ENCODE peak calls at places on chromosomes 1 and 21, in eight cellular contexts. One of them, this sample, is unnamed.

GRCh38 chr1:66275083-66275482 is 258.9 kb upstream of the SGIP1 start:
- DNase-seq in spleen: no peak
- DNase-seq in SK-N-SH: no peak
- DNase-seq in sigmoid colon: no peak
- DNase-seq in upper lobe of left lung: no peak
- DNase-seq in K562: no peak
- DNase-seq in HCT116: no peak
- DNase-seq in HepG2: no peak
- DNase-seq in this sample: no peak

GRCh38 chr1:161440312-161440894 is 64.9 kb upstream of the FCGR2A start:
- DNase-seq in SK-N-SH: peak; percentile 92
- DNase-seq in spleen: peak; percentile 91
- DNase-seq in K562: peak; percentile 88
- DNase-seq in sigmoid colon: peak; percentile 63
- DNase-seq in HepG2: peak; percentile 51
- DNase-seq in upper lobe of left lung: peak; percentile 94
- DNase-seq in HCT116: no peak
- DNase-seq in this sample: peak; percentile 62

GRCh38 chr1:230197644-230198567 is 130.9 kb downstream of the GALNT2 start:
- DNase-seq in sigmoid colon: no peak
- DNase-seq in HepG2: no peak
- DNase-seq in HCT116: no peak
- DNase-seq in upper lobe of left lung: peak; percentile 55
- DNase-seq in SK-N-SH: no peak
- DNase-seq in spleen: no peak
- DNase-seq in K562: no peak
- DNase-seq in this sample: no peak

GRCh38 chr1:108664426-108664950 is 3.6 kb upstream of the HENMT1 start:
- DNase-seq in sigmoid colon: no peak
- DNase-seq in HCT116: no peak
- DNase-seq in HepG2: no peak
- DNase-seq in upper lobe of left lung: no peak
- DNase-seq in SK-N-SH: no peak
- DNase-seq in spleen: no peak
- DNase-seq in K562: no peak
- DNase-seq in this sample: no peak

GRCh38 chr1:50348449-50349241 is 74.6 kb downstream of the DMRTA2 start:
- DNase-seq in HCT116: peak; percentile 48
- DNase-seq in sigmoid colon: no peak
- DNase-seq in SK-N-SH: peak; percentile 77
- DNase-seq in K562: peak; percentile 78
- DNase-seq in HepG2: peak; percentile 69
- DNase-seq in upper lobe of left lung: no peak
- DNase-seq in spleen: no peak
- DNase-seq in this sample: no peak

GRCh38 chr1:234605493-234605982 is 4.4 kb downstream of the IRF2BP2 start:
- DNase-seq in sigmoid colon: no peak
- DNase-seq in spleen: no peak
- DNase-seq in HCT116: no peak
- DNase-seq in SK-N-SH: no peak
- DNase-seq in HepG2: no peak
- DNase-seq in upper lobe of left lung: no peak
- DNase-seq in K562: no peak
- DNase-seq in this sample: no peak

GRCh38 chr1:189874715-189875440 is 602.8 kb downstream of the BRINP3 start:
- DNase-seq in HepG2: no peak
- DNase-seq in HCT116: no peak
- DNase-seq in spleen: no peak
- DNase-seq in sigmoid colon: no peak
- DNase-seq in K562: no peak
- DNase-seq in SK-N-SH: no peak
- DNase-seq in upper lobe of left lung: no peak
- DNase-seq in this sample: no peak

GRCh38 chr1:109718495-109718894 is 6.4 kb downstream of the GSTM5 start:
- DNase-seq in upper lobe of left lung: no peak
- DNase-seq in HepG2: peak; percentile 65
- DNase-seq in HCT116: peak; percentile 44
- DNase-seq in SK-N-SH: peak; percentile 36
- DNase-seq in sigmoid colon: no peak
- DNase-seq in spleen: no peak
- DNase-seq in K562: peak; percentile 53
- DNase-seq in this sample: no peak

GRCh38 chr1:207847116-207847515 is 63.8 kb downstream of the CD34 start:
- DNase-seq in spleen: no peak
- DNase-seq in K562: no peak
- DNase-seq in SK-N-SH: no peak
- DNase-seq in upper lobe of left lung: no peak
- DNase-seq in HepG2: no peak
- DNase-seq in sigmoid colon: no peak
- DNase-seq in HCT116: no peak
- DNase-seq in this sample: no peak

GRCh38 chr21:45454081-45454923 is 49.3 kb downstream of the COL18A1 start:
- DNase-seq in K562: no peak
- DNase-seq in HCT116: no peak
- DNase-seq in sigmoid colon: no peak
- DNase-seq in SK-N-SH: no peak
- DNase-seq in upper lobe of left lung: peak; percentile 71
- DNase-seq in spleen: peak; percentile 61
- DNase-seq in HepG2: no peak
- DNase-seq in this sample: no peak

GRCh38 chr1:172287207-172287606 is 133.3 kb upstream of the C1orf105 start:
- DNase-seq in HCT116: no peak
- DNase-seq in sigmoid colon: peak; percentile 87
- DNase-seq in K562: no peak
- DNase-seq in HepG2: no peak
- DNase-seq in upper lobe of left lung: no peak
- DNase-seq in SK-N-SH: no peak
- DNase-seq in spleen: peak; percentile 74
- DNase-seq in this sample: peak; percentile 85

GRCh38 chr1:37108596-37109188 is 74.4 kb upstream of the GRIK3 start:
- DNase-seq in SK-N-SH: no peak
- DNase-seq in upper lobe of left lung: no peak
- DNase-seq in HCT116: no peak
- DNase-seq in K562: no peak
- DNase-seq in spleen: no peak
- DNase-seq in sigmoid colon: no peak
- DNase-seq in HepG2: no peak
- DNase-seq in this sample: no peak

GRCh38 chr1:6392081-6392879 is 1.3 kb downstream of the ACOT7 start:
- DNase-seq in HCT116: no peak
- DNase-seq in sigmoid colon: no peak
- DNase-seq in upper lobe of left lung: no peak
- DNase-seq in SK-N-SH: no peak
- DNase-seq in K562: peak; percentile 46
- DNase-seq in HepG2: peak; percentile 58
- DNase-seq in spleen: no peak
- DNase-seq in this sample: no peak

GRCh38 chr1:93447481-93448291 is at the start of gene FNBP1L:
- DNase-seq in SK-N-SH: peak; percentile 98
- DNase-seq in sigmoid colon: peak; percentile 77
- DNase-seq in HepG2: peak; percentile 65
- DNase-seq in spleen: peak; percentile 90
- DNase-seq in upper lobe of left lung: peak; percentile 96
- DNase-seq in HCT116: no peak
- DNase-seq in K562: peak; percentile 90
- DNase-seq in this sample: no peak

GRCh38 chr1:32500387-32501209 is 35.7 kb downstream of the ZBTB8B start:
- DNase-seq in sigmoid colon: peak; percentile 84
- DNase-seq in SK-N-SH: peak; percentile 90
- DNase-seq in HepG2: no peak
- DNase-seq in HCT116: no peak
- DNase-seq in K562: peak; percentile 79
- DNase-seq in upper lobe of left lung: peak; percentile 95
- DNase-seq in spleen: peak; percentile 88
- DNase-seq in this sample: peak; percentile 89

GRCh38 chr1:231335663-231336602 is 1.7 kb downstream of the EXOC8 start:
- DNase-seq in spleen: no peak
- DNase-seq in upper lobe of left lung: no peak
- DNase-seq in HCT116: no peak
- DNase-seq in K562: peak; percentile 46
- DNase-seq in sigmoid colon: no peak
- DNase-seq in HepG2: peak; percentile 29
- DNase-seq in SK-N-SH: no peak
- DNase-seq in this sample: no peak

GRCh38 chr1:171422489-171422888 is 62.8 kb upstream of the PRRC2C start:
- DNase-seq in sigmoid colon: no peak
- DNase-seq in spleen: no peak
- DNase-seq in upper lobe of left lung: no peak
- DNase-seq in HepG2: no peak
- DNase-seq in HCT116: no peak
- DNase-seq in SK-N-SH: no peak
- DNase-seq in K562: no peak
- DNase-seq in this sample: no peak

DNA sequence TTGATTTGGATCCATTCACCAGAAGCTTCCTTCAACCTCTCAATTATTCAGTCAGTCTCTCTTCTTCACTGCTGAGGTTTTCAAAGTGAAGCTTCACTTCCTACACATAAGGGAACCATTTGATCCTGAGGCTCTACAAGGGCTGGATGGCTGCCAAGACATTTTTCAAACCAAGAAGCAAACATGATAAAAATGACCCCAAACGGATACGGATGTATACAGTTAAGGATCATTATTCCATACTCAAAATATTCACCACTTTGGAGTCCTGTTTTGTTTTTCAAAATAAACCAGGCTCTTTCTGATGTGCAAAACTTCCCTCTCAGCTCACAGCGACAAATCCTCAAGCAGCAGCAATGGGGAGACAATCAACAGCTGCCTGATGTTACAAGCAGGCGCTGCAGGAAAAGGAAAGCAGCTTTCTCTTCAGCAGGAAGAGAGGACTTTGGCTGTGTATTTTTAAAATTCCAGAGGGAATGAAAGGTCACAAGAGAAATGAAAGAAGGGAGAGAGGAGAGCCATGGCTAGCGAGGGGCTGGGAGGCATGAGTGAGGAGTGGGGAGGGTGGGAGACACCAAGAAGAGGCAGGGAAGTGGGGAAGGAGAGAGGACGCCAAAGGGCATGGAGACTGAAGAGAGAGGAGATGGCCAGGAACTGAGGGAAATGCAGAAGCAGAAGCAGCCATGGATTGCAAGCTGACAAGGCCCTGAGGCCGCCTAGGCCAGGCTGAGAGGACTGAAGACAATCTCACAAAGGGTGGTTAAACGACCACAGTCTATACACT is 145.4 kb downstream of the SLC45A1 start:
- DNase-seq in K562: peak; percentile 47
- DNase-seq in spleen: no peak
- DNase-seq in SK-N-SH: peak; percentile 60
- DNase-seq in upper lobe of left lung: no peak
- DNase-seq in sigmoid colon: no peak
- DNase-seq in HepG2: peak; percentile 60
- DNase-seq in HCT116: no peak
- DNase-seq in this sample: no peak
- TF ChIP-seq POLR2AphosphoS5 in K562: no peak
- TF ChIP-seq POLR2AphosphoS5 in spleen: no peak
- TF ChIP-seq POLR2AphosphoS5 in SK-N-SH: no peak
- TF ChIP-seq POLR2AphosphoS5 in upper lobe of left lung: peak; percentile 55
- TF ChIP-seq POLR2AphosphoS5 in sigmoid colon: peak; percentile 57
- TF ChIP-seq POLR2AphosphoS5 in HepG2: no peak
- TF ChIP-seq POLR2AphosphoS5 in HCT116: no peak
- TF ChIP-seq POLR2AphosphoS5 in this sample: no peak

GRCh38 chr1:224507771-224508523 is 73.3 kb upstream of the WDR26 start:
- DNase-seq in upper lobe of left lung: no peak
- DNase-seq in SK-N-SH: no peak
- DNase-seq in K562: no peak
- DNase-seq in spleen: no peak
- DNase-seq in HepG2: peak; percentile 43
- DNase-seq in HCT116: no peak
- DNase-seq in sigmoid colon: no peak
- DNase-seq in this sample: no peak
- TF ChIP-seq POLR2AphosphoS5 in upper lobe of left lung: no peak
- TF ChIP-seq POLR2AphosphoS5 in SK-N-SH: peak; percentile 19
- TF ChIP-seq POLR2AphosphoS5 in K562: no peak
- TF ChIP-seq POLR2AphosphoS5 in spleen: no peak
- TF ChIP-seq POLR2AphosphoS5 in HepG2: no peak
- TF ChIP-seq POLR2AphosphoS5 in HCT116: no peak
- TF ChIP-seq POLR2AphosphoS5 in sigmoid colon: no peak
- TF ChIP-seq POLR2AphosphoS5 in this sample: no peak

GRCh38 chr1:4090976-4091660 is 191.0 kb upstream of the C1orf174 start:
- DNase-seq in SK-N-SH: no peak
- DNase-seq in HCT116: no peak
- DNase-seq in upper lobe of left lung: no peak
- DNase-seq in spleen: peak; percentile 29
- DNase-seq in sigmoid colon: peak; percentile 32
- DNase-seq in K562: no peak
- DNase-seq in HepG2: no peak
- DNase-seq in this sample: peak; percentile 29

GRCh38 chr1:4093856-4094565 is 193.9 kb upstream of the C1orf174 start:
- DNase-seq in SK-N-SH: no peak
- DNase-seq in spleen: peak; percentile 48
- DNase-seq in HCT116: no peak
- DNase-seq in K562: no peak
- DNase-seq in sigmoid colon: peak; percentile 52
- DNase-seq in HepG2: no peak
- DNase-seq in upper lobe of left lung: peak; percentile 30
- DNase-seq in this sample: peak; percentile 45

GRCh38 chr1:4089421-4090175 is 189.5 kb upstream of the C1orf174 start:
- DNase-seq in HepG2: no peak
- DNase-seq in spleen: peak; percentile 51
- DNase-seq in sigmoid colon: peak; percentile 38
- DNase-seq in upper lobe of left lung: peak; percentile 59
- DNase-seq in HCT116: no peak
- DNase-seq in K562: no peak
- DNase-seq in SK-N-SH: no peak
- DNase-seq in this sample: peak; percentile 26

GRCh38 chr1:4090556-4090955 is 190.5 kb upstream of the C1orf174 start:
- DNase-seq in K562: no peak
- DNase-seq in upper lobe of left lung: no peak
- DNase-seq in SK-N-SH: no peak
- DNase-seq in HepG2: no peak
- DNase-seq in spleen: peak; percentile 20
- DNase-seq in HCT116: no peak
- DNase-seq in sigmoid colon: peak; percentile 46
- DNase-seq in this sample: no peak

DNA sequence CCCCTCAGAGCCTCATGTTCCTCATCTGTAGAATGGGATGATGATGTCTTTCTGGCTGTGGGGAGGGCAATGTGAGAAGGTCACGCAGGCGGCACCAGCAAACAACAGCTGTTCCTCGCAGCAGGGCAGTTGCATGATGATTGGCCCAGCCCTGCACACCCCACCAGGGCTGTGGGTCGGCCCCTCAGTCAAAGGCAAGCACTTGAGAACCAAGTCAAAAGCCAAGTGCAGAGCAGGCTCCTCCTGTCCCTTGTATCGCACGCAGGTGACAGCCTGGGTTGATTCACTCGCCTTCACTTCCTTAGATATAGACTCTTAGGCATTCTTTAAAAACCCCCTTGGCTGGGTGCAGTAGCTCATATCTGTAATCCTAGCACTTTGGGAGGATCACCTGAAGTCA is 191.9 kb upstream of the C1orf174 start:
- DNase-seq in sigmoid colon: peak; percentile 36
- DNase-seq in HCT116: no peak
- DNase-seq in spleen: peak; percentile 19
- DNase-seq in HepG2: no peak
- DNase-seq in K562: no peak
- DNase-seq in upper lobe of left lung: peak; percentile 30
- DNase-seq in SK-N-SH: no peak
- DNase-seq in this sample: peak; percentile 35
- TF ChIP-seq POLR2AphosphoS5 in sigmoid colon: no peak
- TF ChIP-seq POLR2AphosphoS5 in HCT116: no peak
- TF ChIP-seq POLR2AphosphoS5 in spleen: no peak
- TF ChIP-seq POLR2AphosphoS5 in HepG2: no peak
- TF ChIP-seq POLR2AphosphoS5 in K562: no peak
- TF ChIP-seq POLR2AphosphoS5 in upper lobe of left lung: no peak
- TF ChIP-seq POLR2AphosphoS5 in SK-N-SH: no peak
- TF ChIP-seq POLR2AphosphoS5 in this sample: no peak

GRCh38 chr1:51518033-51518729 is 885 bp downstream of the EPS15 start:
- DNase-seq in K562: peak; percentile 98
- DNase-seq in HCT116: no peak
- DNase-seq in sigmoid colon: peak; percentile 68
- DNase-seq in upper lobe of left lung: no peak
- DNase-seq in spleen: peak; percentile 85
- DNase-seq in SK-N-SH: no peak
- DNase-seq in HepG2: peak; percentile 73
- DNase-seq in this sample: peak; percentile 69
- TF ChIP-seq POLR2AphosphoS5 in K562: peak; percentile 87
- TF ChIP-seq POLR2AphosphoS5 in HCT116: no peak
- TF ChIP-seq POLR2AphosphoS5 in sigmoid colon: peak; percentile 20
- TF ChIP-seq POLR2AphosphoS5 in upper lobe of left lung: no peak
- TF ChIP-seq POLR2AphosphoS5 in spleen: peak; percentile 63
- TF ChIP-seq POLR2AphosphoS5 in SK-N-SH: no peak
- TF ChIP-seq POLR2AphosphoS5 in HepG2: peak; percentile 53
- TF ChIP-seq POLR2AphosphoS5 in this sample: no peak